ENCODE peak calls at places on chromosomes 7 and 10, in four cellular contexts. G is suprapubic skin; R is HFFc6; W is CD4-positive, alpha-beta T cell. A is an unnamed sample.

GRCh38 chr7:14973712-14974428 is 71.3 kb upstream of the DGKB start:
- DNase-seq in G (no peak), R (no peak), W (no peak), A (no peak)

GRCh38 chr10:123837771-123838170 is 53.8 kb downstream of the CPXM2 start:
- DNase-seq in G (no peak), W (no peak), R (no peak), A (no peak)

GRCh38 chr7:155190608-155191536 is 106.8 kb upstream of the INSIG1 start:
- DNase-seq in W (peak; percentile 57), G (no peak), R (peak; percentile 6), A (peak; percentile 57)

GRCh38 chr7:150914196-150914595 is 61.9 kb downstream of the AOC1 start:
- DNase-seq in G (no peak), W (no peak), R (no peak), A (no peak)

GRCh38 chr7:143415696-143416095 is 7.0 kb upstream of the EPHA1 start:
- DNase-seq in G (no peak), W (no peak), R (no peak), A (no peak)

GRCh38 chr7:6680146-6680545 is 26.6 kb downstream of the ZNF12 start:
- DNase-seq in G (no peak), W (no peak), R (no peak), A (no peak)

GRCh38 chr7:138876326-138876725 is 78.3 kb upstream of the ATP6V0A4 start:
- DNase-seq in R (peak; percentile 4), W (no peak), G (no peak), A (no peak)

GRCh38 chr7:42702647-42703046 is 209.2 kb downstream of the C7orf25 start:
- DNase-seq in G (no peak), W (no peak), R (no peak), A (no peak)

GRCh38 chr10:100370561-100370975 is 23.5 kb downstream of the SCD start:
- DNase-seq in W (no peak), R (peak; percentile 39), G (no peak), A (no peak)

GRCh38 chr7:50448823-50449222 is 1.3 kb downstream of the FIGNL1 start:
- DNase-seq in R (no peak), W (no peak), G (no peak), A (no peak)

GRCh38 chr10:121739114-121739513 is 140.9 kb upstream of the FGFR2 start:
- DNase-seq in R (no peak), G (no peak), W (no peak), A (no peak)

GRCh38 chr7:31061185-31061584 is 9.1 kb downstream of the ADCYAP1R1 start:
- DNase-seq in W (no peak), R (no peak), G (no peak), A (no peak)

GRCh38 chr7:31056775-31057346 is 4.8 kb downstream of the ADCYAP1R1 start:
- DNase-seq in G (no peak), R (no peak), W (no peak), A (no peak)

GRCh38 chr7:31058688-31059087 is 6.6 kb downstream of the ADCYAP1R1 start:
- DNase-seq in R (no peak), G (no peak), W (no peak), A (no peak)

GRCh38 chr7:31058122-31058521 is 6.0 kb downstream of the ADCYAP1R1 start:
- DNase-seq in W (no peak), G (no peak), R (peak; percentile 32), A (no peak)

DNA sequence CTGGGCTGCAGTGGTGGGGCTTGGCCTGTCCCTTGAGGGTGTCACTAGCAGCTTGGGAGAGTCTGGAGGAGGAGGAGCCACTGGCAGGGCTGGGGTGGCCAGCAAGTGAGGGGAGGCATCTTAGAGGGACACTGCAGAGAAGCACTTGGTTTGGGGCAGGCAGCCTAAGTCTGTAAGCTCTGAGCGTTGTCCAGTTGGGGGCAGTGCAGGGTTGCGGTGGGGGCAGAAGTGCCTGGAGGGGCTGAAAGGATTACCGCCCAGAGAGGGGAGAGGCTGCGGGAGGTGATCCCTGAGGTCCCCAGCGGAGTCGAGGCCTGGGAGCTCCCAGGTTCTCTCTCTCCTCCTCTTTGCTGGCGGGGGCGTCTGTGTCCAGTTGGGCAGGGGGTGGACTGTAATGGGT is 7.4 kb downstream of the ADCYAP1R1 start:
- DNase-seq in R (no peak), W (no peak), G (no peak), A (no peak)
- TF ChIP-seq CTCF in R (no peak), W (no peak), G (no peak), A (no peak)

GRCh38 chr10:3887885-3888476 is 103.0 kb upstream of the KLF6 start:
- DNase-seq in R (peak; percentile 78), G (no peak), W (peak; percentile 47), A (no peak)
- TF ChIP-seq CTCF in R (no peak), G (no peak), W (no peak), A (no peak)

DNA sequence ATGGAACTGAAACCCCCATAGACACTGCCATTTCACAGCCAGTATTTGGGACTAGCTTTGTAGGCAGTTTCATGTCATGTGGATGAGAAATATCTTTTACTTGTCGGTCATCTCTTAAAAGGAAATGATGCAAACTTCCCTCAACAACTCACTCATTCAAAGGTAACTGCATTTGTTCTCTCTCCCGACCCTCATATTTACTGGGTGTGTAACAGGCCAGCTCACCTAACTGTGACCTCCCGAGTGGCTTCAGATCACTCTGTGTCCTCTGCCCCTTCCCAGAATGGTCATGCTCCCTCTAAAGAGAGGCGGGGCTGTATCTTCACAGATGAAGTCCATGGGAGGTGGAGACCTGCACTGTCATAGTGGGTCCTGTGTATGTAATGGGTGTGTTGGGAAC is 14.7 kb downstream of the LRRC18 start:
- DNase-seq in W (no peak), R (no peak), G (no peak), A (no peak)
- TF ChIP-seq CTCF in W (no peak), R (no peak), G (no peak), A (no peak)

GRCh38 chr7:1232103-1232466 is 587 bp upstream of the UNCX start:
- DNase-seq in G (no peak), W (no peak), R (no peak), A (no peak)
- TF ChIP-seq CTCF in G (no peak), W (no peak), R (no peak), A (no peak)

GRCh38 chr7:2660359-2661095 is 27.5 kb upstream of the AMZ1 start:
- DNase-seq in W (no peak), R (no peak), G (no peak), A (no peak)
- TF ChIP-seq CTCF in W (no peak), R (peak; percentile 80), G (no peak), A (no peak)

GRCh38 chr10:34249634-34250033 is 565.5 kb downstream of the PARD3 start:
- DNase-seq in G (no peak), W (no peak), R (no peak), A (no peak)
- TF ChIP-seq CTCF in G (no peak), W (no peak), R (peak; percentile 13), A (no peak)